ENCODE peak calls at places on chromosomes 5 and 9, in eight cellular contexts. N, S, J, H, I, F, X and P are unnamed samples.

GRCh38 chr9:96688215-96688614 is 33.1 kb upstream of the PRXL2C start:
- DNase-seq in N (peak), S (no peak), J (no peak), H (no peak), I (no peak), F (no peak), X (no peak), P (no peak)

GRCh38 chr9:93001036-93001435 is 53.7 kb downstream of the FGD3 start:
- DNase-seq in N (no peak), S (no peak), J (no peak), H (no peak), I (no peak), F (no peak), X (no peak), P (no peak)

GRCh38 chr5:157971466-157972324 is 112.8 kb upstream of the CLINT1 start:
- DNase-seq in N (no peak), S (no peak), J (no peak), H (no peak), I (no peak), F (no peak), X (no peak), P (no peak)

GRCh38 chr9:127305450-127306226 is 41.1 kb downstream of the GARNL3 start:
- DNase-seq in N (no peak), S (no peak), J (no peak), H (no peak), I (no peak), F (peak), X (no peak), P (no peak)

GRCh38 chr5:100270323-100270771 is 264.8 kb upstream of the FAM174A start:
- DNase-seq in N (no peak), S (peak), J (no peak), H (no peak), I (no peak), F (no peak), X (no peak), P (peak)

GRCh38 chr5:176687881-176688280 is 40.6 kb downstream of the TSPAN17 start:
- DNase-seq in N (no peak), S (no peak), J (no peak), H (no peak), I (no peak), F (no peak), X (no peak), P (no peak)

GRCh38 chr5:80739057-80739456 is 84.3 kb upstream of the DHFR start:
- DNase-seq in N (no peak), S (no peak), J (no peak), H (no peak), I (no peak), F (no peak), X (no peak), P (no peak)

GRCh38 chr5:65730910-65731309 is 8.9 kb downstream of the NLN start:
- DNase-seq in N (no peak), S (peak), J (no peak), H (no peak), I (no peak), F (no peak), X (no peak), P (no peak)

GRCh38 chr5:31607546-31607945 is 31.4 kb upstream of the PDZD2 start:
- DNase-seq in N (no peak), S (no peak), J (no peak), H (no peak), I (no peak), F (no peak), X (no peak), P (no peak)

GRCh38 chr9:72524820-72525539 is 3.6 kb downstream of the TMC1 start:
- DNase-seq in N (peak), S (peak), J (peak), H (peak), I (peak), F (peak), X (no peak), P (peak)

GRCh38 chr5:56314536-56314935 is 81.4 kb upstream of the ANKRD55 start:
- DNase-seq in N (no peak), S (peak), J (peak), H (no peak), I (no peak), F (peak), X (no peak), P (no peak)

GRCh38 chr9:76677481-76678055 is 86.7 kb upstream of the PCA3 start:
- DNase-seq in N (no peak), S (no peak), J (no peak), H (no peak), I (no peak), F (no peak), X (no peak), P (peak)

GRCh38 chr5:44536650-44537260 is 147.5 kb upstream of the FGF10 start:
- DNase-seq in N (no peak), S (peak), J (peak), H (no peak), I (peak), F (peak), X (no peak), P (peak)

GRCh38 chr5:33588654-33589372 is 148.0 kb downstream of the TARS1 start:
- DNase-seq in N (no peak), S (no peak), J (peak), H (no peak), I (peak), F (peak), X (no peak), P (no peak)

GRCh38 chr5:91331705-91332104 is 51.4 kb downstream of the ARRDC3 start:
- DNase-seq in N (no peak), S (no peak), J (no peak), H (no peak), I (no peak), F (no peak), X (no peak), P (no peak)

GRCh38 chr5:140296289-140296688 is 6.6 kb downstream of the PFDN1 start:
- DNase-seq in N (no peak), S (no peak), J (no peak), H (no peak), I (no peak), F (no peak), X (no peak), P (no peak)

GRCh38 chr5:139644001-139644456 is 4.1 kb upstream of the CXXC5 start:
- DNase-seq in N (peak), S (no peak), J (no peak), H (no peak), I (peak), F (no peak), X (no peak), P (no peak)

GRCh38 chr5:142110046-142110531 is 1.5 kb downstream of the NDFIP1 start:
- DNase-seq in N (peak), S (peak), J (peak), H (no peak), I (peak), F (peak), X (no peak), P (peak)

GRCh38 chr5:9382511-9382910 is 163.4 kb downstream of the SEMA5A start:
- DNase-seq in N (no peak), S (no peak), J (no peak), H (no peak), I (no peak), F (no peak), X (no peak), P (no peak)

GRCh38 chr9:126702501-126703329 is 89.0 kb downstream of the LMX1B start:
- DNase-seq in N (peak), S (no peak), J (peak), H (no peak), I (no peak), F (no peak), X (no peak), P (no peak)

GRCh38 chr5:122390107-122390506 is 78.1 kb downstream of the SNCAIP start:
- DNase-seq in N (no peak), S (no peak), J (no peak), H (no peak), I (no peak), F (no peak), X (no peak), P (no peak)

GRCh38 chr9:116661037-116661954 is 25.8 kb upstream of the TRIM32 start:
- DNase-seq in N (no peak), S (peak), J (peak), H (peak), I (peak), F (peak), X (no peak), P (peak)

GRCh38 chr5:95565280-95565920 is 10.5 kb downstream of the ARSK start:
- DNase-seq in N (no peak), S (no peak), J (no peak), H (no peak), I (no peak), F (no peak), X (no peak), P (peak)

GRCh38 chr9:110897899-110898298 is 140.4 kb downstream of the LPAR1 start:
- DNase-seq in N (no peak), S (no peak), J (no peak), H (no peak), I (no peak), F (no peak), X (no peak), P (peak)

GRCh38 chr9:137241490-137242328 is 622 bp downstream of the TUBB4B start:
- DNase-seq in N (peak), S (peak), J (no peak), H (no peak), I (peak), F (peak), X (no peak), P (peak)

GRCh38 chr5:112738180-112738560 is 485 bp downstream of the APC start:
- DNase-seq in N (no peak), S (no peak), J (no peak), H (peak), I (no peak), F (peak), X (no peak), P (peak)

GRCh38 chr9:136051568-136052432 is 43.3 kb downstream of the NACC2 start:
- DNase-seq in N (peak), S (peak), J (peak), H (peak), I (peak), F (no peak), X (peak), P (peak)

GRCh38 chr5:41517909-41518308 is 7.5 kb upstream of the PLCXD3 start:
- DNase-seq in N (no peak), S (peak), J (no peak), H (no peak), I (no peak), F (no peak), X (no peak), P (peak)

GRCh38 chr9:134546746-134547145 is 94.9 kb upstream of the COL5A1 start:
- DNase-seq in N (no peak), S (no peak), J (no peak), H (no peak), I (no peak), F (no peak), X (no peak), P (no peak)

GRCh38 chr9:134546231-134546731 is 95.3 kb upstream of the COL5A1 start:
- DNase-seq in N (no peak), S (peak), J (no peak), H (no peak), I (no peak), F (no peak), X (no peak), P (peak)

GRCh38 chr9:134545213-134546211 is 96.1 kb upstream of the COL5A1 start:
- DNase-seq in N (no peak), S (peak), J (no peak), H (peak), I (no peak), F (no peak), X (no peak), P (peak)

GRCh38 chr9:134547161-134548100 is 94.2 kb upstream of the COL5A1 start:
- DNase-seq in N (no peak), S (no peak), J (no peak), H (no peak), I (no peak), F (no peak), X (no peak), P (no peak)

GRCh38 chr9:134544388-134545212 is 97.0 kb upstream of the COL5A1 start:
- DNase-seq in N (no peak), S (peak), J (peak), H (peak), I (no peak), F (no peak), X (no peak), P (peak)
- H3K4me3 ChIP-seq in N (no peak), S (no peak), J (no peak), H (no peak), I (no peak), F (no peak), X (no peak), P (no peak)

DNA sequence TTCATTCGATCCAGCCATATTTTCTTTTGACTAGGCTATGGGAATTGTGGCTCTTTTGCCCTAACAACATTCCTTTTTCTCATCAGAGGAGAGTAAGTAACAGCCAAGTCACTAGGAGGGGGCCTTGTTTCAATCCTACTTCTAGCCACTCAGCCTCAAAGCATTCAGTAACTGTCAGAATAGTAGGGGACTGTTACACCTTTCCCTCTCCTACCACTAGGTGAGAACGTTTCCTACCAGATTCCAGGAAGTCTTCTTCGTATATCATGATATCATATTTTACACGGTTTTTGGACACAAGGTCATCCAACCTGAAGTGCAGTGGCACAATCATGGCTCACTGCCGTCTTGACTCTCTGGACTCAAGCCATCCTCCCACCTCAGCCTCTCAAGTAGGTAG is 171.3 kb upstream of the CDH12 start:
- DNase-seq in N (no peak), S (no peak), J (no peak), H (no peak), I (no peak), F (no peak), X (no peak), P (no peak)
- TF ChIP-seq CTCF in N (no peak), S (no peak), J (no peak), H (no peak), I (no peak), F (no peak), X (no peak), P (no peak)

DNA sequence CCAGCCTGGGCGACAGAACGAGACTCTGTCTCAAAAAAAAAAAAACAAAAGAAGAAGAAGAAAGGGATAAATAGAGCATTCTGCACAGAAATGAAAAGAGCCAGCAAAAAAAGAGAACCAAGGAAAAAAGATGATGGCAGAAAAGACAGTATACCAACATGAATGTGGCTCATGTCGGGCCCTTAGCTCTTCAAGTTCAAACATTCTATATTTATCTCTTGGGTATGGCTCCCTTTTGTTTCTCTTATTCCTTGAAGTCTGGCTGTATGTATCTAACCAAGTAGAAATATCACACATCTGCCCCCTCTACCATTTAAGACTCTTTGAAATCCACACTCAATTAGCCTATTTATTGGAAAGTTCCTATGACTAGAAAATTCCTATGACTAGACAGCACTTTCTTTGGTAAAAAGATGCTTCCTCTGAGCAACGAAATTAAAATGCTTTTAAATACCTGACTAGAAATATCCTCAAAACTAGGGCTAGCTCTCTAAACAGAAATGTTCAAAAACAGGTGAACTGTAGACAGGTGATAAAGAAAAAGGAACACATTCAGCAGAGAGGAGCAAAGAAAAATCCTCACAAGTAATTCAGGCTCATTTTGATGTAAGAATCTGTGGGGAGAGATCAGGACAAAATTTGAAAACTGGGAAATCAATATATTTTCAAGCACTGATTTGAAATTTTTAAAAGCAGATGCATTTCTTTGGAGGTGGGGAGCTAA is 2.6 kb downstream of the SELENOP start:
- DNase-seq in N (no peak), S (no peak), J (no peak), H (no peak), I (no peak), F (no peak), X (no peak), P (no peak)
- H3K4me3 ChIP-seq in N (peak), S (no peak), J (no peak), H (no peak), I (no peak), F (no peak), X (peak), P (no peak)

GRCh38 chr5:59287361-59287760 is 606.2 kb downstream of the PDE4D start:
- DNase-seq in N (no peak), S (no peak), J (no peak), H (no peak), I (no peak), F (no peak), X (no peak), P (no peak)

GRCh38 chr5:59287884-59288283 is 605.6 kb downstream of the PDE4D start:
- DNase-seq in N (no peak), S (no peak), J (no peak), H (no peak), I (no peak), F (no peak), X (no peak), P (no peak)

GRCh38 chr5:59285300-59286017 is 608.1 kb downstream of the PDE4D start:
- DNase-seq in N (no peak), S (no peak), J (no peak), H (no peak), I (no peak), F (no peak), X (no peak), P (no peak)

GRCh38 chr5:59286510-59286909 is 607.0 kb downstream of the PDE4D start:
- DNase-seq in N (no peak), S (no peak), J (no peak), H (no peak), I (no peak), F (no peak), X (no peak), P (no peak)
- TF ChIP-seq CTCF in N (no peak), S (no peak), J (no peak), H (no peak), I (no peak), F (no peak), X (no peak), P (no peak)

GRCh38 chr5:163105456-163105855 is 331.9 kb upstream of the CCNG1 start:
- DNase-seq in N (no peak), S (no peak), J (no peak), H (no peak), I (no peak), F (no peak), X (no peak), P (peak)
- H3K4me3 ChIP-seq in N (no peak), S (no peak), J (no peak), H (no peak), I (no peak), F (no peak), X (no peak), P (no peak)

DNA sequence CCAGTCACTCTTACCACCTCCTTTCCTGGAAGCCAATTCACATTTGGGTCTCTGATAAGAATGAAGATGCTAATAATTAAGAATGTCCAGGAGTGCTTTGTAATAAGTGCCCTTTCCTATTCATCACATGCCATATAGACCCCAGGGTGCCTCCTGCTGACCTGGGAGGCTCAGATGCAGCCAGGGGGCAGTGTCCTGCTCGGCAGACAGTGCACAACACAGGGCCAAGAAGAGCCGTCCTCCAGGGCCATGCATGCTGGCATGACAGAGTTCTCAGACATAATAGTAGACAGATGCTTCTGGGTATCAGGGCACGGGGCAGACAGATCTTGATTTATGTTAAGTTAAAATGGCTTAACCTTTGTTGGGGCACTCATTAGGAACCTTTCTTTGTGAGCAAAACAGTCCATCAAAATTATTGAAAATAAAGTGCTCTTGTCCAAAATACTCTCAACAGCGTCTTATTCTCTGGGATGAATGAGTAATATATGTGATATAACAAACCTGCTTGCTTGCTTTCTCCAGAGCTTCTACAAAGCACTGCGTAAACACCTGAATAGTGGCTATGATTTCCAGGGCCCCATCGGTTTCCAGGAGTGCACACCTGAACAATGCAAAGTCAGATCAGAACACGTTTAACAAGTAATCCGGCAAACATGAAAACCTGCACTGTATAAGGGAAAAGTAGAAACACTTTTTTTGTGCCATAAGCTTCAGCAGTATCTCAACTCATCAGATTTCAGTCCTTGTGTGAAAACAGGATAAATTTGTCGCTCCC is 192.7 kb downstream of the FANCC start:
- DNase-seq in N (no peak), S (no peak), J (no peak), H (no peak), I (no peak), F (no peak), X (no peak), P (no peak)
- TF ChIP-seq CTCF in N (no peak), S (peak), J (peak), H (peak), I (peak), F (no peak), X (peak), P (peak)

GRCh38 chr9:1332161-1332560 is 282.0 kb downstream of the DMRT2 start:
- DNase-seq in N (no peak), S (no peak), J (no peak), H (no peak), I (no peak), F (no peak), X (no peak), P (no peak)
- H3K4me3 ChIP-seq in N (no peak), S (no peak), J (no peak), H (no peak), I (no peak), F (no peak), X (no peak), P (no peak)

GRCh38 chr9:101235105-101235866 is 149.5 kb downstream of the BAAT start:
- DNase-seq in N (no peak), S (no peak), J (no peak), H (no peak), I (no peak), F (peak), X (no peak), P (peak)
- TF ChIP-seq CTCF in N (peak), S (no peak), J (peak), H (peak), I (peak), F (peak), X (peak), P (peak)

GRCh38 chr5:73541981-73542380 is 23.5 kb downstream of the ANKRA2 start:
- DNase-seq in N (no peak), S (peak), J (no peak), H (no peak), I (no peak), F (no peak), X (no peak), P (peak)
- H3K4me3 ChIP-seq in N (no peak), S (no peak), J (no peak), H (no peak), I (no peak), F (no peak), X (no peak), P (no peak)

GRCh38 chr5:130198927-130199326 is 294.7 kb downstream of the CHSY3 start:
- DNase-seq in N (no peak), S (peak), J (peak), H (peak), I (no peak), F (peak), X (no peak), P (peak)
- TF ChIP-seq CTCF in N (no peak), S (no peak), J (no peak), H (peak), I (no peak), F (peak), X (no peak), P (peak)